ENCODE peak calls at places on chromosome X, in four cellular contexts. M is BJ, A is mammary epithelial cell, G is fibroblast of the aortic adventitia. T is an unnamed sample.

GRCh38 chrX:45232139-45232538 is 31.5 kb upstream of the DIPK2B start:
- DNase-seq in G (no peak), A (no peak), M (no peak), T (no peak)

GRCh38 chrX:78321809-78322208 is 5.6 kb downstream of the CYSLTR1 start:
- DNase-seq in A (no peak), G (no peak), M (no peak), T (peak; percentile 8)

GRCh38 chrX:34884693-34885277 is 57.8 kb upstream of the FAM47B start:
- DNase-seq in G (peak; percentile 84), A (peak; percentile 80), M (no peak), T (peak; percentile 80)

GRCh38 chrX:6382284-6382683 is 152.6 kb downstream of the VCX3A start:
- DNase-seq in A (no peak), G (no peak), M (no peak), T (no peak)

GRCh38 chrX:44308869-44309268 is 34.6 kb downstream of the EFHC2 start:
- DNase-seq in A (no peak), M (no peak), G (no peak), T (no peak)

GRCh38 chrX:112968351-112969133 is 127.9 kb upstream of the AMOT start:
- DNase-seq in M (no peak), A (peak; percentile 8), G (no peak), T (peak; percentile 9)

GRCh38 chrX:68995780-68996551 is 167.1 kb downstream of the EFNB1 start:
- DNase-seq in A (peak; percentile 35), G (peak; percentile 93), M (no peak), T (peak; percentile 62)

GRCh38 chrX:41334866-41335589 is 1.1 kb downstream of the DDX3X start:
- DNase-seq in G (peak; percentile 70), A (peak; percentile 60), M (no peak), T (peak; percentile 67)

GRCh38 chrX:374566-374965 is 12.1 kb downstream of the PPP2R3B start:
- DNase-seq in M (no peak), A (no peak), G (no peak), T (no peak)

GRCh38 chrX:1027680-1028079 is 184.8 kb downstream of the CRLF2 start:
- DNase-seq in G (no peak), M (no peak), A (no peak), T (no peak)

GRCh38 chrX:50161143-50161542 is 39.7 kb downstream of the AKAP4 start:
- DNase-seq in A (no peak), M (no peak), G (no peak), T (peak; percentile 5)

GRCh38 chrX:110215411-110215810 is 102.5 kb downstream of the AMMECR1 start:
- DNase-seq in G (no peak), M (no peak), A (no peak), T (no peak)

GRCh38 chrX:23344208-23344903 is 9.7 kb downstream of the PTCHD1 start:
- DNase-seq in G (no peak), M (no peak), A (no peak), T (no peak)

DNA sequence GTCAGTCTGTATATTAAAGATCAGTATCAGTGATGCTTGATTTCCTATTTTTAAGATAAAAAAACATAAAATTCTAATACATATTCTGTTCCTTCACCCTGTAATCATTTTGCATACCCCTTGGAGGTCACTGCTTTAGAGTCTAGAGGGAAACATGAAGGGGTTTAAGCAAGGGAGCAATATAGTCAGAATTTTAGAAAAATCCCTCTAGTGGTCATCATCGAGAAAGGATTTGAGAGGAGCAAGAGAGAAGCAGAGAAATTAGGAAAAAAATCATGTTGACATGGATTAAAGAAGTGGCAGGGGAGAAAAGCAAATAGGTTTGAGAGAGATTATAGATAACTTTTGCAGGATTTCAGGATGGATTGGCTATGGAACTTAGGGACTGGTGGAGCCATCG is 11.1 kb downstream of the APEX2 start:
- DNase-seq in A (no peak), G (peak; percentile 10), M (no peak), T (no peak)
- TF ChIP-seq CTCF in A (peak; percentile 41), G (peak; percentile 51), M (peak; percentile 30), T (peak; percentile 21)

GRCh38 chrX:8783100-8784098 is 17.8 kb downstream of the FAM9A start:
- DNase-seq in G (peak; percentile 1), M (no peak), A (no peak), T (peak; percentile 35)
- TF ChIP-seq CTCF in G (peak; percentile 23), M (peak; percentile 34), A (peak; percentile 45), T (no peak)

GRCh38 chrX:148556498-148556897 is 56.1 kb downstream of the AFF2 start:
- DNase-seq in A (no peak), G (no peak), M (no peak), T (no peak)

GRCh38 chrX:148555101-148555500 is 54.7 kb downstream of the AFF2 start:
- DNase-seq in M (no peak), A (no peak), G (no peak), T (no peak)

GRCh38 chrX:148552775-148553174 is 52.4 kb downstream of the AFF2 start:
- DNase-seq in A (no peak), M (no peak), G (no peak), T (no peak)
- TF ChIP-seq CTCF in A (peak; percentile 23), M (peak; percentile 15), G (peak; percentile 45), T (peak; percentile 19)

DNA sequence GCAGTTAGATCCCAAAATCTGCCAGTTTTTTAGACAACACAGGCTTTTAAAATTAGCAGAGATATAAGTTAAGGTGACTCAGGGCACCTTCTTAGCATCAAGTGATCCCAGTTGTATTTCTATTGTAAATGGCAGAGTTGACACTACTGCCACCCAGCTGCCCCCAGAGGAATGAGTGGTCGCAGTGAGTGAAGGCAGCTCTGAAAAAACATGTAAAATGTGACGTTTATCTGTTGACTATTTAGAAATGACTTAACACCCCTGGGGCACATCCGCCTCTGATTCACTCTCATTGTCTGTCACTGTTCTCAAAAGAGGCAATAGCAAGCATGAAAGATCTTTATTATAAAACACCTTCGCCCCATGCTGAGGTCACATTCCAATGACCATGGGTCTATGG is 592.4 kb downstream of the ACTRT1 start:
- DNase-seq in M (no peak), G (no peak), A (no peak), T (peak; percentile 48)
- TF ChIP-seq CTCF in M (no peak), G (no peak), A (no peak), T (no peak)

DNA sequence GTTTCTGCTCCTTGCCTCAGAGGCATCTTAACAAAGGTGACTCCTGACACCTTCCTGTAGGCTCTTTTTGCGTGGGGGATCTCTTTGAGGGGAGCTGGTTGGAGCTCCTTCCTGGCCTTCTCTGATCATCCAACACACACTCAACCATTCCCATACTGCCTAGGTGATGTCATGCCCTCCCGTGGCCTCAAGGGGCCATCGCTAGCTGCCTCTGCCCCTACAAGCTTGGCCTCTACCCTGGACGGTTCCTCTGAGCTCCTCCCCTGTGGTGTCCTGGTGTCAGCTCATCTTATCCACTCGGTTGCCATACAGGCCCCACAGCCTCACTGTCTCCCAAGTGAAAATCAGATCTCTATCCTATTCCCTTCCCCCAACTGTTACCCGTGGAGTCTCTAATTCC is 13.7 kb upstream of the ZNF185 start:
- DNase-seq in A (no peak), M (no peak), G (no peak), T (no peak)
- TF ChIP-seq CTCF in A (no peak), M (no peak), G (no peak), T (no peak)

GRCh38 chrX:95903490-95903889 is 781.2 kb upstream of the DIAPH2 start:
- DNase-seq in G (no peak), M (no peak), A (no peak), T (peak; percentile 14)
- TF ChIP-seq CTCF in G (no peak), M (no peak), A (no peak), T (no peak)

DNA sequence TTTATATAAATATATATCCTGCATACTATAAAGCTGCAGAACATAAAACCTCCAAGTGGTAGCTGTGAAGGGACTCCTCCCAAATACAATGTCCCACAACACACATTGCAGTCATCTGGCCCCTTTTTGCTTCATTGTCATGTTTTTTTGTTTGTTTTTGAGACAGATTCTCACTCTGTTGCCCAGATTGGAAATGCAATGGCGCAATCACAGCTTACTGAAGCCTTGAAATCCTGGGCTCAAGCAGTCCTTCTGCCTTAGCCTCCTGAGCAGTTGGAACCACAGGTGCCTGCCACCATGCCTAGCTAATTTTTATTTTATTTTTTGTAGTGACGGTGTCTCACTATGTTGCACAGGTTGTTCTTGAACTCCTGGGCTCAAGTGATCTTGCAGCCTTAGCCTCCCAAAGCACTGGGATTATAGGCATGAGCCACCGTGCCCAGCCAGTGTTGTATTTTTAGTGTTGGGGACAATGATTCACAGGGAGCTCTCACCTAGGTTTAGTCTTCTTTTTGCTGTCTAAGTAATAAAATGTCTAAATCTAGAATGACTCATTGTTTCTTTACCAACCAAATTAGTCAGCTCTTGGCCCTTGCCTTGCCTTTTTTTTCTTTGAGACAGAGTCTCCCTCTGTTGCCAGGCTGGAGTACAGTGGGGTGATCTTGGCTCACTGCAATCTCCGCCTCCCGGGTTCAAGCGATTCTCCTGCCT is 24.0 kb upstream of the XIAP start:
- DNase-seq in A (peak; percentile 81), G (peak; percentile 62), M (no peak), T (peak; percentile 80)
- TF ChIP-seq CTCF in A (peak; percentile 16), G (no peak), M (no peak), T (no peak)

DNA sequence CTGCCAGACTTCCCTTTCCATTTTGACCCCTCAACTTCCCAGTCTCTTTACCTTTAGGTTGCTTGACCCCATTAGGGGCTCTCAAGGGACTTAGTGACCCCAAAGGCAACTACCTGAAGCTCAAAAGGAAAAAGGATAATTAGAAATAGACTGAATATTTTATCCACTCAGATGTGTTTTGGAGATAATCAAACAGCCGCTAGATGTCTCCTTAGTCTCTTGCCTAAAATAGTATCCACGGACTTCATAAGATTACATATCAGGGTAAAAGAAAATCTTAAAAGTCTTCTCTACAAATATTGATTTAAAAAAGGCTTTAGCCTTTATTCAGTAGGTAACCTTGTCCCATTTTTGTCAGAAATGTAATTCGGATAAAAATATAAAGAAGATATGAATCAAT is 21.0 kb upstream of the RHOXF2 start:
- DNase-seq in G (peak; percentile 3), A (no peak), M (no peak), T (peak; percentile 20)
- TF ChIP-seq CTCF in G (peak; percentile 16), A (no peak), M (no peak), T (peak; percentile 10)

DNA sequence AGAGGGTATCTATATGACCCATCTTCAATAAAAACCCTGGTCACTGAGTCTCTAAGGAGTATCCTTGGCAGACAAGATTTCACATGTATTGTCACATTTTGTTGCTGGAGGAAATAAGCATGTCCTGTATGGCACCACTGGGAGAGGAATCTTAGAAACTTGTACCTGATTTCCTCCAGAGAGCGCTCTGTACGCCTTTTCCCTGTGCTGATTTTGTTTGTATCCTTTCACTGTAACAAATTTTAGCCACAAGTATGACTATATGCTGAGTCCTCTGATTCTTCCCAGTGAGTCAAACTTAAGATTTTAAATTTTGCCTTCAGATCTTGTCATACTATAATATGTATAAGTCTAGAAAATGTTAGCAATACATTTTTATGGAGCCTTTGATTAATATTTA is 102.8 kb downstream of the ITIH6 start:
- DNase-seq in G (peak; percentile 45), M (no peak), A (peak; percentile 44), T (no peak)
- TF ChIP-seq CTCF in G (peak; percentile 31), M (no peak), A (peak; percentile 36), T (no peak)

GRCh38 chrX:14528629-14529287 is 578 bp upstream of the GLRA2 start:
- DNase-seq in M (peak; percentile 4), G (peak; percentile 19), A (peak; percentile 60), T (peak; percentile 74)
- TF ChIP-seq CTCF in M (peak; percentile 50), G (peak; percentile 22), A (peak; percentile 83), T (peak; percentile 55)

T was measured in MCF 10A.